ENCODE peak calls at places on chromosomes 7 and 10, in ten cellular contexts. One of them, this sample, is unnamed.

GRCh38 chr10:113297226-113297625 is 255.6 kb upstream of the HABP2 start:
- DNase-seq in AG08396: peak; percentile 45
- DNase-seq in smooth muscle cell of the brain vasculature: no peak
- DNase-seq in NCI-H345: no peak
- DNase-seq in AML-193: no peak
- DNase-seq in AG20443: peak; percentile 80
- DNase-seq in neuronal stem cell: no peak
- DNase-seq in NCI-H1092: no peak
- DNase-seq in breast epithelium: peak; percentile 47
- DNase-seq in effector CD4-positive, alpha-beta T cell: no peak
- DNase-seq in this sample: no peak

GRCh38 chr7:55565693-55566092 is 6.6 kb downstream of the VOPP1 start:
- DNase-seq in AG08396: no peak
- DNase-seq in smooth muscle cell of the brain vasculature: no peak
- DNase-seq in NCI-H345: no peak
- DNase-seq in AML-193: no peak
- DNase-seq in AG20443: no peak
- DNase-seq in neuronal stem cell: no peak
- DNase-seq in NCI-H1092: no peak
- DNase-seq in breast epithelium: no peak
- DNase-seq in effector CD4-positive, alpha-beta T cell: no peak
- DNase-seq in this sample: no peak

GRCh38 chr7:50848203-50848602 is 65.5 kb upstream of the GRB10 start:
- DNase-seq in AG08396: no peak
- DNase-seq in smooth muscle cell of the brain vasculature: no peak
- DNase-seq in NCI-H345: no peak
- DNase-seq in AML-193: no peak
- DNase-seq in AG20443: no peak
- DNase-seq in neuronal stem cell: no peak
- DNase-seq in NCI-H1092: no peak
- DNase-seq in breast epithelium: no peak
- DNase-seq in effector CD4-positive, alpha-beta T cell: no peak
- DNase-seq in this sample: no peak

GRCh38 chr10:12769326-12770044 is 232.0 kb downstream of the CCDC3 start:
- DNase-seq in AG08396: no peak
- DNase-seq in smooth muscle cell of the brain vasculature: no peak
- DNase-seq in NCI-H345: no peak
- DNase-seq in AML-193: no peak
- DNase-seq in AG20443: no peak
- DNase-seq in neuronal stem cell: no peak
- DNase-seq in NCI-H1092: no peak
- DNase-seq in breast epithelium: no peak
- DNase-seq in effector CD4-positive, alpha-beta T cell: no peak
- DNase-seq in this sample: no peak

GRCh38 chr7:27616186-27616491 is 46.5 kb downstream of the HIBADH start:
- DNase-seq in AG08396: no peak
- DNase-seq in smooth muscle cell of the brain vasculature: no peak
- DNase-seq in NCI-H345: no peak
- DNase-seq in AML-193: no peak
- DNase-seq in AG20443: no peak
- DNase-seq in neuronal stem cell: no peak
- DNase-seq in NCI-H1092: no peak
- DNase-seq in breast epithelium: no peak
- DNase-seq in effector CD4-positive, alpha-beta T cell: no peak
- DNase-seq in this sample: no peak

GRCh38 chr7:26653430-26653911 is 210.9 kb downstream of the SKAP2 start:
- DNase-seq in AG08396: no peak
- DNase-seq in smooth muscle cell of the brain vasculature: no peak
- DNase-seq in NCI-H345: peak; percentile 40
- DNase-seq in AML-193: no peak
- DNase-seq in AG20443: no peak
- DNase-seq in neuronal stem cell: no peak
- DNase-seq in NCI-H1092: peak; percentile 38
- DNase-seq in breast epithelium: no peak
- DNase-seq in effector CD4-positive, alpha-beta T cell: no peak
- DNase-seq in this sample: no peak

GRCh38 chr7:2452074-2452507 is 24.1 kb downstream of the GRIFIN start:
- DNase-seq in AG08396: no peak
- DNase-seq in smooth muscle cell of the brain vasculature: no peak
- DNase-seq in NCI-H345: no peak
- DNase-seq in AML-193: no peak
- DNase-seq in AG20443: peak; percentile 18
- DNase-seq in neuronal stem cell: no peak
- DNase-seq in NCI-H1092: no peak
- DNase-seq in breast epithelium: no peak
- DNase-seq in effector CD4-positive, alpha-beta T cell: no peak
- DNase-seq in this sample: no peak

GRCh38 chr10:17981766-17982380 is 30.2 kb downstream of the SLC39A12 start:
- DNase-seq in AG08396: peak; percentile 65
- DNase-seq in smooth muscle cell of the brain vasculature: peak; percentile 72
- DNase-seq in NCI-H345: no peak
- DNase-seq in AML-193: no peak
- DNase-seq in AG20443: peak; percentile 75
- DNase-seq in neuronal stem cell: no peak
- DNase-seq in NCI-H1092: no peak
- DNase-seq in breast epithelium: no peak
- DNase-seq in effector CD4-positive, alpha-beta T cell: no peak
- DNase-seq in this sample: no peak

GRCh38 chr7:101690061-101690460 is 61.0 kb upstream of the MYL10 start:
- DNase-seq in AG08396: no peak
- DNase-seq in smooth muscle cell of the brain vasculature: no peak
- DNase-seq in NCI-H345: no peak
- DNase-seq in AML-193: no peak
- DNase-seq in AG20443: no peak
- DNase-seq in neuronal stem cell: no peak
- DNase-seq in NCI-H1092: no peak
- DNase-seq in breast epithelium: no peak
- DNase-seq in effector CD4-positive, alpha-beta T cell: no peak
- DNase-seq in this sample: no peak

GRCh38 chr7:106021211-106022067 is 58.4 kb downstream of the CDHR3 start:
- DNase-seq in AG08396: no peak
- DNase-seq in smooth muscle cell of the brain vasculature: peak; percentile 72
- DNase-seq in NCI-H345: peak; percentile 89
- DNase-seq in AML-193: no peak
- DNase-seq in AG20443: no peak
- DNase-seq in neuronal stem cell: no peak
- DNase-seq in NCI-H1092: peak; percentile 57
- DNase-seq in breast epithelium: no peak
- DNase-seq in effector CD4-positive, alpha-beta T cell: no peak
- DNase-seq in this sample: peak; percentile 98

GRCh38 chr10:42304341-42304740 is 334.0 kb downstream of the ZNF33B start:
- DNase-seq in AG08396: no peak
- DNase-seq in smooth muscle cell of the brain vasculature: no peak
- DNase-seq in NCI-H345: no peak
- DNase-seq in AML-193: no peak
- DNase-seq in AG20443: no peak
- DNase-seq in neuronal stem cell: peak; percentile 59
- DNase-seq in NCI-H1092: no peak
- DNase-seq in breast epithelium: no peak
- DNase-seq in effector CD4-positive, alpha-beta T cell: no peak
- DNase-seq in this sample: peak; percentile 5

GRCh38 chr10:84944187-84944586 is 615.8 kb downstream of the CCSER2 start:
- DNase-seq in AG08396: no peak
- DNase-seq in smooth muscle cell of the brain vasculature: no peak
- DNase-seq in NCI-H345: no peak
- DNase-seq in AML-193: no peak
- DNase-seq in AG20443: no peak
- DNase-seq in neuronal stem cell: no peak
- DNase-seq in NCI-H1092: no peak
- DNase-seq in breast epithelium: no peak
- DNase-seq in effector CD4-positive, alpha-beta T cell: no peak
- DNase-seq in this sample: no peak

GRCh38 chr10:14645239-14645960 is 129.3 kb downstream of the FAM107B start:
- DNase-seq in AG08396: no peak
- DNase-seq in smooth muscle cell of the brain vasculature: no peak
- DNase-seq in NCI-H345: no peak
- DNase-seq in AML-193: no peak
- DNase-seq in AG20443: no peak
- DNase-seq in neuronal stem cell: no peak
- DNase-seq in NCI-H1092: no peak
- DNase-seq in breast epithelium: no peak
- DNase-seq in effector CD4-positive, alpha-beta T cell: no peak
- DNase-seq in this sample: no peak

GRCh38 chr10:132526676-132527075 is 10.9 kb upstream of the INPP5A start:
- DNase-seq in AG08396: peak; percentile 73
- DNase-seq in smooth muscle cell of the brain vasculature: no peak
- DNase-seq in NCI-H345: no peak
- DNase-seq in AML-193: no peak
- DNase-seq in AG20443: peak; percentile 85
- DNase-seq in neuronal stem cell: no peak
- DNase-seq in NCI-H1092: no peak
- DNase-seq in breast epithelium: no peak
- DNase-seq in effector CD4-positive, alpha-beta T cell: no peak
- DNase-seq in this sample: no peak

GRCh38 chr10:60208676-60209269 is 180.9 kb downstream of the ANK3 start:
- DNase-seq in AG08396: peak; percentile 13
- DNase-seq in smooth muscle cell of the brain vasculature: peak; percentile 10
- DNase-seq in NCI-H345: peak; percentile 26
- DNase-seq in AML-193: peak; percentile 33
- DNase-seq in AG20443: peak; percentile 25
- DNase-seq in neuronal stem cell: peak; percentile 12
- DNase-seq in NCI-H1092: peak; percentile 4
- DNase-seq in breast epithelium: no peak
- DNase-seq in effector CD4-positive, alpha-beta T cell: no peak
- DNase-seq in this sample: no peak

This sample was measured in SK-N-MC.